ENCODE peak calls at places on chromosome 15, in ten cellular contexts. E is body of pancreas, L is type B pancreatic cell, F is PC-3, O is epithelial cell of esophagus, R is PC-9, K is suprapubic skin, A is heart right ventricle, T is activated B cell treated with CpG ODN at 0.5 μM for 24 hours, H is GM12865. C is an unnamed sample.

GRCh38 chr15:100726426-100727190 is 124.2 kb downstream of the ASB7 start:
- DNase-seq in F (no peak), T (no peak), H (no peak), R (no peak), E (peak), K (no peak), O (peak), L (peak), A (no peak), C (no peak)

GRCh38 chr15:50107157-50107556 is 11.9 kb downstream of the ATP8B4 start:
- DNase-seq in L (no peak), E (no peak), T (no peak), A (no peak), R (no peak), H (peak), K (no peak), F (no peak), O (no peak), C (no peak)

GRCh38 chr15:80507638-80508316 is 103.6 kb downstream of the ARNT2 start:
- DNase-seq in A (no peak), E (no peak), L (no peak), F (no peak), R (no peak), K (no peak), T (no peak), H (no peak), O (peak), C (no peak)

GRCh38 chr15:78392430-78392829 is 45.6 kb upstream of the IREB2 start:
- DNase-seq in F (no peak), O (peak), A (no peak), T (no peak), K (no peak), E (no peak), R (peak), L (no peak), H (no peak), C (no peak)

GRCh38 chr15:80536231-80536630 is 132.0 kb downstream of the ARNT2 start:
- DNase-seq in R (no peak), T (no peak), O (no peak), A (no peak), E (no peak), F (no peak), L (no peak), K (no peak), H (no peak), C (no peak)

GRCh38 chr15:57133127-57133968 is 214.9 kb downstream of the TCF12 start:
- DNase-seq in K (no peak), O (no peak), H (no peak), R (no peak), F (no peak), L (peak), E (peak), A (no peak), T (no peak), C (no peak)

GRCh38 chr15:47513496-47513895 is 203.8 kb upstream of the SEMA6D start:
- DNase-seq in H (no peak), E (no peak), R (no peak), T (no peak), O (peak), L (no peak), A (no peak), F (no peak), K (no peak), C (no peak)

GRCh38 chr15:100778831-100779288 is 100.8 kb upstream of the ALDH1A3 start:
- DNase-seq in O (no peak), E (no peak), T (no peak), K (peak), A (peak), F (no peak), L (peak), R (no peak), H (no peak), C (no peak)

GRCh38 chr15:62125763-62126162 is 39.3 kb downstream of the C2CD4B start:
- DNase-seq in O (peak), T (no peak), K (no peak), H (peak), L (no peak), A (peak), E (peak), F (peak), R (no peak), C (no peak)
- TF ChIP-seq CTCF in O (peak), T (no peak), K (peak), H (no peak), L (peak), A (peak), E (peak), F (peak), R (peak), C (no peak)

GRCh38 chr15:39580630-39581500 is at the start of gene THBS1:
- DNase-seq in L (peak), O (peak), T (no peak), H (peak), K (peak), A (peak), R (peak), F (peak), E (peak), C (peak)

GRCh38 chr15:39582977-39583585 is 2.2 kb downstream of the THBS1 start:
- DNase-seq in L (no peak), H (no peak), O (no peak), A (no peak), T (no peak), F (no peak), R (no peak), K (no peak), E (no peak), C (no peak)

GRCh38 chr15:39580117-39580629 is 706 bp upstream of the THBS1 start:
- DNase-seq in E (peak), A (peak), H (peak), R (peak), L (peak), K (peak), F (peak), O (peak), T (peak), C (peak)

GRCh38 chr15:39582286-39582976 is 1.6 kb downstream of the THBS1 start:
- DNase-seq in T (no peak), L (no peak), K (no peak), H (no peak), R (no peak), A (no peak), O (peak), F (peak), E (peak), C (no peak)

GRCh38 chr15:39581501-39582285 is 814 bp downstream of the THBS1 start:
- DNase-seq in E (peak), O (peak), A (peak), R (peak), T (no peak), L (no peak), K (no peak), H (peak), F (peak), C (no peak)
- TF ChIP-seq CTCF in E (peak), O (peak), A (peak), R (peak), T (no peak), L (peak), K (peak), H (no peak), F (peak), C (no peak)

GRCh38 chr15:58611731-58612676 is 137.5 kb downstream of the ADAM10 start:
- DNase-seq in F (no peak), A (no peak), H (no peak), R (no peak), E (no peak), L (no peak), T (no peak), K (no peak), O (no peak), C (no peak)
- TF ChIP-seq CTCF in F (no peak), A (no peak), H (no peak), R (no peak), E (no peak), L (no peak), T (no peak), K (no peak), O (no peak), C (no peak)

GRCh38 chr15:39154136-39154770 is 426.6 kb upstream of the THBS1 start:
- DNase-seq in O (no peak), L (no peak), A (no peak), E (no peak), T (no peak), H (no peak), K (no peak), F (peak), R (peak), C (no peak)
- TF ChIP-seq CTCF in O (peak), L (peak), A (no peak), E (no peak), T (no peak), H (peak), K (no peak), F (peak), R (peak), C (no peak)

GRCh38 chr15:83380026-83380425 is 67.1 kb upstream of the SH3GL3 start:
- DNase-seq in H (no peak), O (peak), T (no peak), R (peak), F (peak), E (no peak), L (no peak), K (peak), A (no peak), C (no peak)

GRCh38 chr15:83378921-83379561 is 68.1 kb upstream of the SH3GL3 start:
- DNase-seq in A (no peak), L (no peak), F (peak), T (no peak), R (peak), K (peak), E (peak), H (no peak), O (peak), C (no peak)

GRCh38 chr15:83379574-83379973 is 67.6 kb upstream of the SH3GL3 start:
- DNase-seq in F (peak), L (no peak), O (peak), A (no peak), K (peak), E (no peak), R (peak), H (no peak), T (no peak), C (no peak)

DNA sequence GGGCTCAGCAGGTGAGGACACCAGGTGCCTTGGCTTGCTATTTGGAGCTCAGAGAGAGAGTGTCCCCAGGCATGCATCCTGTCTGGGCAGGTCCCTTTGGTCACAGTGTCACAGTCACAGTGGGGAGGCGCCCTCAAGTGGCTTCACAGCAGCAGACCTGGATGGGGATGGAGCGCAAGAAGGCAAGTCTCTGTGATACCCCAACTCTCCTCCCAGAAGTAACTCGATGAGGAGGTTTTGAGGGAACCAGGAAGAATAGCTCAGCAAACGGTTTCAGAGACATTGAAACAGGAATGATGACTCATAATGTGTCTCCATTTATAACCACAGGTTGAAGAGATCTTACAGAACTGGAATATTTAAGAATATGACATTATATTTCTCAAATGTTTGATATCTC is 66.5 kb upstream of the SH3GL3 start:
- DNase-seq in E (peak), R (peak), L (no peak), F (peak), A (peak), T (no peak), K (no peak), H (peak), O (peak), C (no peak)
- TF ChIP-seq CTCF in E (peak), R (peak), L (peak), F (peak), A (peak), T (no peak), K (peak), H (peak), O (peak), C (no peak)

GRCh38 chr15:52790941-52791751 is 1.0 kb upstream of the ONECUT1 start:
- DNase-seq in E (peak), L (no peak), H (no peak), T (no peak), A (no peak), O (no peak), R (no peak), F (no peak), K (no peak), C (no peak)
- TF ChIP-seq CTCF in E (no peak), L (peak), H (no peak), T (no peak), A (no peak), O (no peak), R (no peak), F (no peak), K (no peak), C (no peak)

DNA sequence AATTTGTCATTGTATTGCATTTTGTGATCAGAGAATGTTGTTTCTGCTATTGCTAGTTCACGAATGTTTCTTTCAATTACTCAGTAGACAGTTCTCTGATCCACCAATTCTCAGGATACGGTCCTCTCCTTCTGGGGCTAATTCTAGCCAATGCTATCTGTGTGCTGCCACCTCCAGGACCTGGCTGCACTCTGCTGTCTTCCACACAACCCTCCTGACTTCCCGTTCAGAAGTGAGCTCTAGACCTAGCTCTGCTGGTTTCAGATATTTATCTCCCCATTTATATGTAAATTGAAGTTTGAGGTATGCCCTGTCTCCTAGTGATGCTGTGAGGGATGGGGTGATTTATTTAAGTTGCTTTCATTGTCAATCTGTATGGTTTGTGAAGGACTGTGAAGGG is 21.7 kb upstream of the UBL7 start:
- DNase-seq in K (no peak), A (no peak), R (no peak), L (no peak), E (no peak), F (peak), H (no peak), T (no peak), O (no peak), C (no peak)
- TF ChIP-seq CTCF in K (no peak), A (no peak), R (no peak), L (no peak), E (no peak), F (peak), H (no peak), T (no peak), O (peak), C (no peak)

DNA sequence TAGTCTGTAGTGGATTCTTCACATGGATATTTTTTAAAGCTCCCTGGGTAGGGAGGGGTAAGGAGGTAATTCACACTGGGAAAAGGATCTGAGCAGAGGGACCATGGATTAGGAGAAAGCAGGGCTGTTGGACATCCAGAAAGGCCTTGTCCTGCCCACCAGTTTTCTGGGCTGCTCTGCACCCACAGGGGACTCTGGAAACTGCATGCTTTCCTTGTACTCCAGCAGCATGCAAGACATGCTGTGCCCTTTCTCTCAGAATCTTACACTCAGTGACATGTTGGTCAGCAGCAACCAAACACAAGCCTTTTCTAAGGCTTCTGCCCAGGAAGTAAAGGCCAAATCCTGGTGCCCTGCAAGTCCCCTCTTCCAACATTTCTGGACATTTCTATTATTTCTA is 2.5 kb upstream of the FBN1 start:
- DNase-seq in K (no peak), H (no peak), R (no peak), A (no peak), T (no peak), E (no peak), L (no peak), F (peak), O (no peak), C (no peak)
- TF ChIP-seq CTCF in K (no peak), H (peak), R (no peak), A (no peak), T (no peak), E (no peak), L (peak), F (no peak), O (no peak), C (no peak)

C was measured in natural killer cell.